ENCODE peak calls at places on chromosome X, in four cellular contexts. One of them, this sample, is unnamed.

GRCh38 chrX:17075004-17075403 is 128.5 kb downstream of the REPS2 start:
- DNase-seq in NCI-H69: no peak
- DNase-seq in AG09309: no peak
- DNase-seq in posterior vena cava: no peak
- DNase-seq in this sample: no peak

GRCh38 chrX:130793966-130794365 is 109.0 kb downstream of the ENOX2 start:
- DNase-seq in NCI-H69: peak; percentile 68
- DNase-seq in AG09309: no peak
- DNase-seq in posterior vena cava: no peak
- DNase-seq in this sample: no peak

GRCh38 chrX:10085223-10085622 is 71.6 kb upstream of the CLCN4 start:
- DNase-seq in NCI-H69: no peak
- DNase-seq in AG09309: no peak
- DNase-seq in posterior vena cava: no peak
- DNase-seq in this sample: no peak

GRCh38 chrX:110006826-110007375 is 4.0 kb downstream of the TMEM164 start:
- DNase-seq in NCI-H69: no peak
- DNase-seq in AG09309: no peak
- DNase-seq in posterior vena cava: no peak
- DNase-seq in this sample: no peak

GRCh38 chrX:14243823-14244222 is 214.1 kb upstream of the GEMIN8 start:
- DNase-seq in NCI-H69: no peak
- DNase-seq in AG09309: no peak
- DNase-seq in posterior vena cava: no peak
- DNase-seq in this sample: no peak

GRCh38 chrX:54439967-54440871 is at the start of gene TSR2:
- DNase-seq in NCI-H69: peak; percentile 91
- DNase-seq in AG09309: peak; percentile 63
- DNase-seq in posterior vena cava: peak; percentile 92
- DNase-seq in this sample: peak; percentile 94

GRCh38 chrX:118231464-118231863 is 114.4 kb upstream of the WDR44 start:
- DNase-seq in NCI-H69: no peak
- DNase-seq in AG09309: no peak
- DNase-seq in posterior vena cava: no peak
- DNase-seq in this sample: no peak

GRCh38 chrX:44828008-44828605 is 15.7 kb upstream of the DUSP21 start:
- DNase-seq in NCI-H69: peak; percentile 37
- DNase-seq in AG09309: peak; percentile 53
- DNase-seq in posterior vena cava: no peak
- DNase-seq in this sample: no peak

GRCh38 chrX:132751043-132751690 is 207.3 kb downstream of the HS6ST2 start:
- DNase-seq in NCI-H69: no peak
- DNase-seq in AG09309: no peak
- DNase-seq in posterior vena cava: no peak
- DNase-seq in this sample: no peak

GRCh38 chrX:10327651-10328050 is 170.9 kb downstream of the CLCN4 start:
- DNase-seq in NCI-H69: peak; percentile 8
- DNase-seq in AG09309: no peak
- DNase-seq in posterior vena cava: no peak
- DNase-seq in this sample: no peak

GRCh38 chrX:9677098-9677739 is 88.4 kb downstream of the GPR143 start:
- DNase-seq in NCI-H69: peak; percentile 1
- DNase-seq in AG09309: no peak
- DNase-seq in posterior vena cava: no peak
- DNase-seq in this sample: no peak

GRCh38 chrX:134948333-134949241 is 42.2 kb upstream of the SMIM10 start:
- DNase-seq in NCI-H69: peak; percentile 11
- DNase-seq in AG09309: peak; percentile 37
- DNase-seq in posterior vena cava: no peak
- DNase-seq in this sample: no peak